ENCODE peak calls at places on chromosome 12, in four cellular contexts. W is body of pancreas, J is coronary artery, F is kidney. H is an unnamed sample.

GRCh38 chr12:48986720-48987291 is 8.7 kb downstream of the WNT1 start:
- DNase-seq in W (no peak), J (no peak), F (no peak), H (no peak)

GRCh38 chr12:110647669-110648068 is 33.7 kb downstream of the TCTN1 start:
- DNase-seq in W (no peak), J (no peak), F (no peak), H (no peak)

GRCh38 chr12:78009031-78009430 is 178.3 kb downstream of the NAV3 start:
- DNase-seq in W (no peak), J (no peak), F (no peak), H (no peak)

GRCh38 chr12:6372403-6373003 is 2.9 kb downstream of the SCNN1A start:
- DNase-seq in W (no peak), J (no peak), F (peak; percentile 86), H (no peak)

GRCh38 chr12:47602330-47602729 is 103.5 kb downstream of the RPAP3 start:
- DNase-seq in W (no peak), J (no peak), F (no peak), H (no peak)

GRCh38 chr12:10867381-10867780 is 16.7 kb downstream of the PRH1 start:
- DNase-seq in W (no peak), J (no peak), F (no peak), H (no peak)

GRCh38 chr12:113298861-113299545 is 35.9 kb downstream of the SLC8B1 start:
- DNase-seq in W (peak; percentile 34), J (peak; percentile 89), F (peak; percentile 85), H (no peak)

GRCh38 chr12:1993341-1993740 is 10.9 kb downstream of the DCP1B start:
- DNase-seq in W (no peak), J (no peak), F (no peak), H (no peak)

GRCh38 chr12:74985986-74986319 is 223.7 kb downstream of the KCNC2 start:
- DNase-seq in W (no peak), J (no peak), F (peak; percentile 34), H (peak; percentile 61)

GRCh38 chr12:88377973-88378372 is 202.3 kb downstream of the KITLG start:
- DNase-seq in W (no peak), J (no peak), F (no peak), H (no peak)

GRCh38 chr12:60072911-60073310 is 477.1 kb downstream of the SLC16A7 start:
- DNase-seq in W (no peak), J (no peak), F (no peak), H (no peak)

DNA sequence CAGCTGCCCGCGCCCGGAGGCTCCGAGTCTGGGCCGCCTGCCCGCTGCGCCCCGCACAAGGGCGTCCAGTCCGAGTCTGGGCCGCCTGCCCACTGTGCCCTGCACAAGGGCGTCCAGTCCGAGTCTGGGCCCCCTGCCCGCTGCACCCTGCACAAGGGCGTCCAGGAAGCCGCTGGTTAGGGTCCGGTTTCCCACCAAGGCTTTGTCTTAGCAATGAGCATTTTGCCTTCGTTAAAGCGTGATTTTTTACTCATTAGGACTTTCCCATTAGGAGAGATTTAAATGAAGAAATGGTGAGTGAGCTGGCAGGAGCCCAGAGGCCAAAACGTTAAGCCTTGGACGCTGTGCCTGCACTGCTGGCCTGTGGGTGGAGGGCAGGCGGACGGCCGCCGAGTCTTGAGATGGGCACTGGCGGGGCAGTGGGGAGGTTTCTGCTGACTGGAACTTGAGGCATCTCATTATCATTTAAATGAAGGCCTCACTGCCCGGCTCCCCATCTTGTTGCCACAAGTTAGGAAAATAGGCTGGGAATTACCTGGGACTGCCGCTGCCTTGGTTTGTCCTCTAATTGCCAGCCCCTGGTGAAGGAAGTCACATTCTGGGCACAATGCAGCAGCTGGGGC is 36.0 kb downstream of the FBRSL1 start:
- DNase-seq in W (no peak), J (no peak), F (no peak), H (no peak)
- TF ChIP-seq CTCF in W (no peak), J (no peak), F (no peak), H (no peak)

GRCh38 chr12:45305904-45306303 is 90.0 kb downstream of the ANO6 start:
- DNase-seq in W (no peak), J (no peak), F (no peak), H (no peak)

GRCh38 chr12:45310627-45310968 is 94.7 kb downstream of the ANO6 start:
- DNase-seq in W (no peak), J (no peak), F (no peak), H (no peak)

GRCh38 chr12:45314770-45315169 is 98.9 kb downstream of the ANO6 start:
- DNase-seq in W (no peak), J (no peak), F (no peak), H (no peak)

GRCh38 chr12:45312012-45312411 is 96.1 kb downstream of the ANO6 start:
- DNase-seq in W (no peak), J (no peak), F (no peak), H (no peak)

GRCh38 chr12:45309826-45310626 is 94.1 kb downstream of the ANO6 start:
- DNase-seq in W (no peak), J (no peak), F (no peak), H (no peak)
- TF ChIP-seq CTCF in W (no peak), J (no peak), F (no peak), H (peak; percentile 33)

GRCh38 chr12:53870122-53870521 is 68.5 kb upstream of the HOXC13 start:
- DNase-seq in W (no peak), J (no peak), F (no peak), H (no peak)
- TF ChIP-seq CTCF in W (no peak), J (no peak), F (no peak), H (no peak)

DNA sequence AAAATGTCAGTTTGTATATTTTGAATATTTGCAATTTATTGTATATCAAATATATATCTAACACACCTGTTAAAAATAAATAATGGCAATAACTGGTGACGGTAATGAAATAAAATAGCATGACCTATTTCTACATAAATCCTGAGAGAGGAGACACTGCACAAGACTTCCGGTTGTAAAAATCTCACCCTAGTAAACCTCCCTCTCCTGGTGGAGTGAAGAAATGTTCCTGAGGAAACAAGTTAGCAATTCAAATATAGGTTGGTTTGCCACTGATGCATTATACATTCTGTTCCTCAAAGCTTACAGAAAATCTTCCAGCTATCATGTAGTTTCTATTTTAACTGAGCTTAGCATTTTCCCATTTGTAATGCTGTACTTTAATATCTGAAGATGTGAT is 166.2 kb upstream of the SYT10 start:
- DNase-seq in W (no peak), J (no peak), F (no peak), H (no peak)
- TF ChIP-seq CTCF in W (peak; percentile 29), J (no peak), F (peak; percentile 8), H (peak; percentile 56)

DNA sequence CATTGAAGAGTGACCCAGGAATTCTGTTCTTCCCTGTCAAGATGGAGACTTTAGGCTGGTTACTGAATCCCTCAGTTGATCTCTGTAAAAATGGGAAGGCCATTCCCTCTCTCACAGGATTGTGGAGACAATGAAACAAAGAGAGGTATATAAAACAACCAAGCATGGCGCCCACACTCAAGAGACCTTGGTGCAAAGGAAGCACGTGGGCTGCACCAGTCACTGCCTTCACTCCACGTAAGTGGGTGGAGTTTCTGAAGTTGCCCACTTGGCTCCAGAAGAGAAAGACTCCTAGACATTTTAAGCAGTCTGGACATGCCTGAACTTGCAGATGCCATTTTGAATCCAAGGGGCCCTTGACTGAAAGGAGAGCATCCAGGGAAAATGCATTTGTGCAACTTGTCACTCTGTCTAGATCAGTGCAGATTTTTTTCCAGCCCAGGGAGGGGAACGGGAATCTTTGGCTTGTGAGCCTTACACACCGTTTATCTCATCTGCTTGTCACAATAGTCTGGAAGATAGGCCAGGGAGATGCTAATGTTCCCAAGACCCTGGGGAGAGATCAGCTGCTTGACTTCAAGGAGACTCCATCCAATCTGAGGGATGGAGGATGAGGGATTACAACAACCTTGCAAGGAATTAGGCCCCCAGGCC is 96.9 kb upstream of the TBX3 start:
- DNase-seq in W (no peak), J (no peak), F (no peak), H (no peak)
- TF ChIP-seq CTCF in W (no peak), J (no peak), F (no peak), H (no peak)

GRCh38 chr12:31589896-31590729 is 823 bp downstream of the DENND5B start:
- DNase-seq in W (peak; percentile 80), J (peak; percentile 85), F (peak; percentile 88), H (no peak)
- TF ChIP-seq CTCF in W (no peak), J (no peak), F (no peak), H (peak; percentile 55)

GRCh38 chr12:65881348-65881961 is 57.2 kb downstream of the HMGA2 start:
- DNase-seq in W (no peak), J (peak; percentile 78), F (peak; percentile 80), H (no peak)

GRCh38 chr12:65879878-65880277 is 55.6 kb downstream of the HMGA2 start:
- DNase-seq in W (no peak), J (no peak), F (no peak), H (no peak)

GRCh38 chr12:65882504-65882903 is 58.2 kb downstream of the HMGA2 start:
- DNase-seq in W (no peak), J (no peak), F (no peak), H (no peak)

GRCh38 chr12:65885312-65885711 is 61.0 kb downstream of the HMGA2 start:
- DNase-seq in W (no peak), J (no peak), F (no peak), H (no peak)

GRCh38 chr12:65881965-65882413 is 57.7 kb downstream of the HMGA2 start:
- DNase-seq in W (peak; percentile 58), J (peak; percentile 83), F (peak; percentile 84), H (peak; percentile 88)
- TF ChIP-seq CTCF in W (peak; percentile 32), J (no peak), F (no peak), H (peak; percentile 45)

GRCh38 chr12:120614873-120615272 is 25.6 kb upstream of the CABP1 start:
- DNase-seq in W (no peak), J (no peak), F (no peak), H (no peak)

GRCh38 chr12:120618954-120619615 is 21.3 kb upstream of the CABP1 start:
- DNase-seq in W (no peak), J (no peak), F (no peak), H (no peak)

GRCh38 chr12:120625557-120626419 is 14.6 kb upstream of the CABP1 start:
- DNase-seq in W (peak; percentile 33), J (no peak), F (peak; percentile 43), H (peak; percentile 66)

DNA sequence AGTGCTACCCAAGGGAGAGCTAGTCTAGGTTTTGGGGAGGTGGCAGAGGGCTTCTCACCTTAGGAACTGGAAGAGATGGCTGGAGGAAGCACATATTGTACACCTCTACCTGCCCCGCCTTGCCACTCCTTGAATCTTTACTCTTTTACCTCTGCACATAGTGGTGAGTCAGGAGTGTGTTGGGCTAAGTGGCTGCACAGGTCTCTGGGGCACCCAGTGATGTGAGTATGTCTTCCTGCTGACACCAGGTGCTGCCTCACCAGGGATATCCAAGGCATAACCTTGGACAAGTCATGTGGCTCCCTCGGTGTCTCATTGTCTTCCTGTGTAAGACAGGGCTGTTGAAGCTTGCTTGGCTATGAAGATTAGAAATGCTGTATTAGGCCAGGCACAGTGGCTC is 19.8 kb upstream of the CABP1 start:
- DNase-seq in W (no peak), J (no peak), F (peak; percentile 10), H (no peak)
- TF ChIP-seq CTCF in W (no peak), J (no peak), F (no peak), H (no peak)